ENCODE peak calls at places on chromosomes 4 and X, in eight cellular contexts. V is T-helper 17 cell; Z is GM13977; E is NCI-H187; A is AG10803; U is stimulated activated naive B cell treated with anti-CD40 and anti-IgM and Interleukin-4, amounts not matched to agents 10 μg/mL and 1 μg/mL and 100 μg/mL, for 72 hours; O is mammary epithelial cell; N is AML-193. M is an unnamed sample.

GRCh38 chr4:78083035-78083434 is 25.9 kb downstream of the FRAS1 start:
- DNase-seq in V (no peak), Z (no peak), E (no peak), A (no peak), U (no peak), O (no peak), N (no peak), M (no peak)

GRCh38 chr4:147924604-147925412 is 192.9 kb downstream of the ARHGAP10 start:
- DNase-seq in V (no peak), Z (no peak), E (no peak), A (peak), U (no peak), O (no peak), N (no peak), M (peak)

GRCh38 chrX:39688576-39689373 is 409.0 kb downstream of the BCOR start:
- DNase-seq in V (no peak), Z (peak), E (peak), A (no peak), U (peak), O (peak), N (no peak), M (no peak)

GRCh38 chrX:140712413-140713173 is 3.0 kb downstream of the LINC00632 start:
- DNase-seq in V (peak), Z (no peak), E (no peak), A (peak), U (no peak), O (no peak), N (no peak), M (peak)

GRCh38 chr4:174156239-174156826 is 127.1 kb downstream of the FBXO8 start:
- DNase-seq in V (no peak), Z (peak), E (no peak), A (peak), U (no peak), O (peak), N (peak), M (peak)

GRCh38 chr4:136863756-136864155 is 668.5 kb downstream of the PCDH18 start:
- DNase-seq in V (no peak), Z (no peak), E (no peak), A (no peak), U (no peak), O (no peak), N (no peak), M (peak)

GRCh38 chrX:7996414-7996813 is 69.2 kb upstream of the PNPLA4 start:
- DNase-seq in V (no peak), Z (peak), E (peak), A (peak), U (no peak), O (peak), N (peak), M (peak)

GRCh38 chr4:158129649-158130048 is 43.2 kb downstream of the GASK1B start:
- DNase-seq in V (no peak), Z (no peak), E (no peak), A (peak), U (no peak), O (peak), N (no peak), M (peak)

GRCh38 chr4:72352746-72353145 is 216.3 kb downstream of the ADAMTS3 start:
- DNase-seq in V (no peak), Z (no peak), E (no peak), A (peak), U (no peak), O (peak), N (no peak), M (peak)

GRCh38 chrX:40058719-40059118 is 39.0 kb downstream of the BCOR start:
- DNase-seq in V (no peak), Z (no peak), E (peak), A (no peak), U (no peak), O (no peak), N (no peak), M (no peak)

GRCh38 chr4:69894221-69894620 is 34.3 kb upstream of the SULT1E1 start:
- DNase-seq in V (no peak), Z (no peak), E (no peak), A (no peak), U (no peak), O (no peak), N (no peak), M (no peak)

GRCh38 chr4:184472540-184473264 is 1.6 kb downstream of the IRF2 start:
- DNase-seq in V (peak), Z (peak), E (no peak), A (peak), U (peak), O (peak), N (peak), M (peak)

GRCh38 chrX:101078716-101079115 is at the start of gene TMEM35A:
- DNase-seq in V (no peak), Z (no peak), E (no peak), A (peak), U (no peak), O (no peak), N (no peak), M (peak)

GRCh38 chrX:116009348-116009747 is 161.2 kb upstream of the AGTR2 start:
- DNase-seq in V (no peak), Z (no peak), E (no peak), A (no peak), U (no peak), O (no peak), N (no peak), M (no peak)

GRCh38 chr4:24659241-24659961 is 75.0 kb upstream of the DHX15 start:
- DNase-seq in V (no peak), Z (no peak), E (peak), A (no peak), U (no peak), O (no peak), N (no peak), M (no peak)

GRCh38 chrX:10932842-10933440 is 178.2 kb upstream of the HCCS start:
- DNase-seq in V (no peak), Z (no peak), E (no peak), A (no peak), U (no peak), O (no peak), N (no peak), M (no peak)

GRCh38 chr4:156800463-156800862 is 171.1 kb downstream of the PDGFC start:
- DNase-seq in V (no peak), Z (peak), E (no peak), A (no peak), U (no peak), O (no peak), N (no peak), M (no peak)

GRCh38 chr4:31086771-31087330 is 366.7 kb downstream of the PCDH7 start:
- DNase-seq in V (no peak), Z (no peak), E (no peak), A (no peak), U (no peak), O (no peak), N (no peak), M (no peak)

GRCh38 chr4:110371016-110371795 is 104.7 kb upstream of the ENPEP start:
- DNase-seq in V (no peak), Z (no peak), E (no peak), A (no peak), U (no peak), O (no peak), N (no peak), M (peak)

GRCh38 chr4:94877973-94878372 is 120.2 kb downstream of the BMPR1B start:
- DNase-seq in V (no peak), Z (no peak), E (no peak), A (peak), U (no peak), O (no peak), N (no peak), M (peak)

GRCh38 chrX:67601771-67602170 is 58.0 kb downstream of the AR start:
- DNase-seq in V (no peak), Z (no peak), E (no peak), A (peak), U (no peak), O (no peak), N (no peak), M (no peak)

GRCh38 chr4:87069037-87069742 is 134.4 kb downstream of the AFF1 start:
- DNase-seq in V (no peak), Z (no peak), E (peak), A (no peak), U (no peak), O (no peak), N (no peak), M (no peak)

GRCh38 chr4:123898941-123899666 is 502.5 kb downstream of the SPRY1 start:
- DNase-seq in V (no peak), Z (no peak), E (no peak), A (no peak), U (no peak), O (no peak), N (no peak), M (no peak)

GRCh38 chr4:13327991-13328390 is 156.1 kb downstream of the RAB28 start:
- DNase-seq in V (no peak), Z (no peak), E (no peak), A (peak), U (no peak), O (peak), N (no peak), M (no peak)

GRCh38 chr4:74527049-74527448 is 82.1 kb downstream of the AREG start:
- DNase-seq in V (no peak), Z (no peak), E (peak), A (no peak), U (no peak), O (no peak), N (no peak), M (peak)

GRCh38 chrX:13029831-13030771 is 14.3 kb downstream of the FAM9C start:
- DNase-seq in V (no peak), Z (no peak), E (no peak), A (no peak), U (no peak), O (no peak), N (no peak), M (peak)

GRCh38 chrX:69808375-69808774 is 192.5 kb downstream of the EDA start:
- DNase-seq in V (no peak), Z (no peak), E (no peak), A (no peak), U (no peak), O (no peak), N (no peak), M (no peak)

GRCh38 chr4:60201052-60201673 is 999.0 kb upstream of the ADGRL3 start:
- DNase-seq in V (no peak), Z (peak), E (peak), A (peak), U (no peak), O (peak), N (peak), M (peak)

M was measured in renal cortical epithelial cell.